ENCODE peak calls at places on chromosomes 12 and 14, in nine cellular contexts. E is CD8-positive, alpha-beta T cell; X is neuronal stem cell; U is CD4-positive, CD25-positive, alpha-beta regulatory T cell; V is effector memory CD4-positive, alpha-beta T cell; H is PC-3; N is A549; Q is Panc1; M is astrocyte. I is an unnamed sample.

GRCh38 chr12:15146585-15146984 is 74.6 kb downstream of the RERG start:
- DNase-seq in E (no peak), X (no peak), U (no peak), V (no peak), H (no peak), N (no peak), Q (no peak), M (no peak), I (no peak)

GRCh38 chr14:95045836-95046430 is 111.4 kb downstream of the DICER1 start:
- DNase-seq in E (peak), X (no peak), U (no peak), V (no peak), H (no peak), N (no peak), Q (no peak), M (no peak), I (no peak)

GRCh38 chr12:38502016-38502415 is 185.4 kb downstream of the ALG10B start:
- DNase-seq in E (no peak), X (no peak), U (no peak), V (no peak), H (peak), N (no peak), Q (no peak), M (no peak), I (no peak)

GRCh38 chr12:8644345-8645248 is 18.0 kb downstream of the MFAP5 start:
- DNase-seq in E (peak), X (no peak), U (peak), V (peak), H (no peak), N (no peak), Q (no peak), M (no peak), I (no peak)

GRCh38 chr12:104358353-104359003 is 54.9 kb downstream of the EID3 start:
- DNase-seq in E (peak), X (no peak), U (peak), V (peak), H (peak), N (peak), Q (peak), M (no peak), I (peak)

GRCh38 chr12:107822356-107822755 is 47.9 kb downstream of the ASCL4 start:
- DNase-seq in E (no peak), X (no peak), U (no peak), V (no peak), H (no peak), N (no peak), Q (no peak), M (no peak), I (no peak)

GRCh38 chr12:52074656-52075408 is 4.7 kb upstream of the SMIM41 start:
- DNase-seq in E (no peak), X (no peak), U (no peak), V (no peak), H (no peak), N (no peak), Q (no peak), M (no peak), I (no peak)

GRCh38 chr12:117042171-117042809 is 56.9 kb downstream of the TESC start:
- DNase-seq in E (no peak), X (no peak), U (no peak), V (no peak), H (no peak), N (peak), Q (no peak), M (no peak), I (peak)

GRCh38 chr12:27667540-27667939 is 28.7 kb upstream of the REP15 start:
- DNase-seq in E (no peak), X (no peak), U (no peak), V (no peak), H (peak), N (no peak), Q (no peak), M (peak), I (no peak)

GRCh38 chr12:112239881-112240280 is 114.5 kb downstream of the TRAFD1 start:
- DNase-seq in E (no peak), X (no peak), U (no peak), V (no peak), H (no peak), N (no peak), Q (no peak), M (no peak), I (no peak)

GRCh38 chr12:26164118-26164517 is 31.3 kb upstream of the SSPN start:
- DNase-seq in E (no peak), X (no peak), U (no peak), V (no peak), H (no peak), N (no peak), Q (no peak), M (no peak), I (no peak)

GRCh38 chr12:6205144-6205539 is 4.9 kb downstream of the CD9 start:
- DNase-seq in E (no peak), X (no peak), U (no peak), V (no peak), H (no peak), N (no peak), Q (no peak), M (no peak), I (no peak)

GRCh38 chr14:92352158-92352985 is 29.4 kb downstream of the SLC24A4 start:
- DNase-seq in E (no peak), X (peak), U (no peak), V (no peak), H (peak), N (peak), Q (no peak), M (no peak), I (peak)

GRCh38 chr12:116517431-116518045 is 41.6 kb upstream of the MAP1LC3B2 start:
- DNase-seq in E (no peak), X (no peak), U (no peak), V (no peak), H (no peak), N (no peak), Q (no peak), M (no peak), I (no peak)

GRCh38 chr12:98084391-98084790 is 431.0 kb upstream of the TMPO start:
- DNase-seq in E (no peak), X (no peak), U (no peak), V (no peak), H (no peak), N (no peak), Q (no peak), M (no peak), I (no peak)

GRCh38 chr12:109612975-109613502 is 39.4 kb downstream of the MVK start:
- DNase-seq in E (no peak), X (no peak), U (no peak), V (no peak), H (peak), N (peak), Q (no peak), M (no peak), I (no peak)

GRCh38 chr12:99130808-99131538 is 485.9 kb downstream of the APAF1 start:
- DNase-seq in E (no peak), X (no peak), U (no peak), V (no peak), H (peak), N (no peak), Q (no peak), M (peak), I (no peak)

GRCh38 chr12:8916154-8916553 is 1.8 kb downstream of the PHC1 start:
- DNase-seq in E (no peak), X (no peak), U (no peak), V (no peak), H (no peak), N (no peak), Q (no peak), M (no peak), I (no peak)

GRCh38 chr12:41365653-41366131 is 177.6 kb downstream of the PDZRN4 start:
- DNase-seq in E (no peak), X (no peak), U (no peak), V (no peak), H (no peak), N (no peak), Q (no peak), M (peak), I (no peak)

GRCh38 chr14:29569194-29569593 is 358.5 kb downstream of the PRKD1 start:
- DNase-seq in E (no peak), X (no peak), U (no peak), V (no peak), H (no peak), N (no peak), Q (no peak), M (no peak), I (no peak)

GRCh38 chr14:68160779-68161546 is 341.4 kb downstream of the RAD51B start:
- DNase-seq in E (no peak), X (no peak), U (no peak), V (no peak), H (no peak), N (no peak), Q (no peak), M (no peak), I (no peak)

GRCh38 chr14:59037620-59038019 is 150.8 kb upstream of the DAAM1 start:
- DNase-seq in E (no peak), X (no peak), U (no peak), V (no peak), H (no peak), N (no peak), Q (no peak), M (no peak), I (no peak)

GRCh38 chr14:76153919-76154318 is 2.2 kb downstream of the GPATCH2L start:
- DNase-seq in E (no peak), X (no peak), U (no peak), V (no peak), H (no peak), N (no peak), Q (no peak), M (no peak), I (no peak)

GRCh38 chr12:125794401-125794800 is 729.2 kb downstream of the AACS start:
- DNase-seq in E (no peak), X (no peak), U (no peak), V (no peak), H (no peak), N (no peak), Q (no peak), M (peak), I (no peak)

GRCh38 chr12:102811125-102811737 is 105.8 kb downstream of the PAH start:
- DNase-seq in E (no peak), X (peak), U (no peak), V (no peak), H (peak), N (peak), Q (peak), M (no peak), I (peak)

GRCh38 chr12:20643822-20644221 is 51.3 kb upstream of the SLCO1C1 start:
- DNase-seq in E (no peak), X (no peak), U (no peak), V (no peak), H (no peak), N (no peak), Q (no peak), M (no peak), I (no peak)

GRCh38 chr14:105931808-105932483 is 405.6 kb downstream of the TMEM121 start:
- DNase-seq in E (peak), X (no peak), U (no peak), V (no peak), H (peak), N (peak), Q (no peak), M (no peak), I (peak)

GRCh38 chr12:104825408-104825807 is 132.7 kb downstream of the SLC41A2 start:
- DNase-seq in E (no peak), X (no peak), U (no peak), V (no peak), H (peak), N (peak), Q (no peak), M (no peak), I (peak)

GRCh38 chr14:79325071-79325470 is 886.2 kb downstream of the DIO2 start:
- DNase-seq in E (no peak), X (no peak), U (no peak), V (no peak), H (peak), N (peak), Q (no peak), M (no peak), I (no peak)

GRCh38 chr12:32134144-32134888 is 27.7 kb downstream of the BICD1 start:
- DNase-seq in E (peak), X (no peak), U (no peak), V (no peak), H (peak), N (no peak), Q (no peak), M (peak), I (peak)

GRCh38 chr14:44404599-44405349 is 102.3 kb downstream of the FSCB start:
- DNase-seq in E (no peak), X (no peak), U (no peak), V (no peak), H (no peak), N (no peak), Q (no peak), M (no peak), I (no peak)

GRCh38 chr14:64973826-64974225 is 1.7 kb upstream of the RAB15 start:
- DNase-seq in E (no peak), X (no peak), U (no peak), V (no peak), H (no peak), N (no peak), Q (no peak), M (no peak), I (no peak)

GRCh38 chr14:25231006-25231405 is 181.1 kb upstream of the STXBP6 start:
- DNase-seq in E (no peak), X (no peak), U (no peak), V (no peak), H (no peak), N (no peak), Q (no peak), M (no peak), I (no peak)

GRCh38 chr12:34393086-34393820 is 371.0 kb downstream of the ALG10 start:
- DNase-seq in E (peak), X (no peak), U (no peak), V (no peak), H (no peak), N (no peak), Q (no peak), M (no peak), I (peak)

GRCh38 chr14:33909380-33910084 is 41.3 kb downstream of the EGLN3 start:
- DNase-seq in E (no peak), X (no peak), U (no peak), V (no peak), H (no peak), N (no peak), Q (no peak), M (no peak), I (no peak)

GRCh38 chr14:77505031-77505430 is 6.4 kb upstream of the ISM2 start:
- DNase-seq in E (peak), X (no peak), U (no peak), V (no peak), H (no peak), N (no peak), Q (no peak), M (no peak), I (no peak)

GRCh38 chr14:103949386-103949785 is 7.1 kb upstream of the RD3L start:
- DNase-seq in E (no peak), X (no peak), U (no peak), V (no peak), H (peak), N (no peak), Q (no peak), M (no peak), I (no peak)

GRCh38 chr14:29320261-29320660 is 553.7 kb downstream of the FOXG1 start:
- DNase-seq in E (no peak), X (no peak), U (no peak), V (no peak), H (no peak), N (no peak), Q (no peak), M (peak), I (no peak)

GRCh38 chr14:97485172-97485571 is 688.0 kb downstream of the VRK1 start:
- DNase-seq in E (no peak), X (no peak), U (no peak), V (no peak), H (no peak), N (no peak), Q (no peak), M (no peak), I (no peak)
- H3K4me3 ChIP-seq in E (no peak), X (no peak), U (no peak), V (no peak), H (no peak), N (no peak), Q (no peak), M (no peak), I (no peak)

GRCh38 chr12:43758728-43759563 is at the start of the genes IRAK4 and PUS7L:
- DNase-seq in E (peak), X (peak), U (peak), V (peak), H (peak), N (peak), Q (peak), M (peak), I (peak)

GRCh38 chr12:43761535-43761934 is 2.8 kb downstream of the IRAK4 start:
- DNase-seq in E (no peak), X (no peak), U (no peak), V (no peak), H (no peak), N (no peak), Q (no peak), M (no peak), I (no peak)

GRCh38 chr12:43760396-43760795 is 1.6 kb downstream of the IRAK4 start:
- DNase-seq in E (no peak), X (no peak), U (no peak), V (no peak), H (no peak), N (no peak), Q (no peak), M (no peak), I (no peak)

GRCh38 chr12:43754015-43754414 is 4.6 kb downstream of the PUS7L start:
- DNase-seq in E (no peak), X (no peak), U (no peak), V (no peak), H (no peak), N (no peak), Q (no peak), M (no peak), I (no peak)

DNA sequence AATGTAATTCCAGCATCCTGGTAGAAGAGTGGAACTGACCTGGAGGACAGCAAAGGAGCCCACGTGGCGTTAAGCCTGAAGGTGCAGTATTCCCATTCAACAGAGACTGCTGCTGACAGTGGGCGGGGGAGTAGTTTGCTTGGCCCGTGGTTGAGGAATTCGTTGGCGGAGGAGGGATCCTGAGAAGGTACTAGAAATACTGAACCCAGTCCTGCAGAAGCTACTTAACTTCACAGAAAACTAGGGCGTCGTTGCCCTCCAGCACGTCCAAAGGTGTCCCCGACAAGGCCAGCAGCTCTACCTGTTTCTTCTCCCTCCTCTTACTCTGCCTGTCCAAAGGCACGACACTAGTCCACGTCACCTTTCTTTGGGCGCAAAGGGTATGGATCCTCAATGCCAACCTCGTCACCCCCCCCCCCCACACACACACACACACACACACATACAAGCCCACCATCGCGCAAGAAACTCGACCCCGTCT is 303 bp downstream of the PUS7L start:
- DNase-seq in E (no peak), X (peak), U (no peak), V (no peak), H (peak), N (no peak), Q (no peak), M (peak), I (peak)
- H3K4me3 ChIP-seq in E (peak), X (peak), U (peak), V (peak), H (peak), N (peak), Q (peak), M (peak), I (peak)

GRCh38 chr12:1591543-1591942 is 2.8 kb downstream of the FBXL14 start:
- DNase-seq in E (no peak), X (no peak), U (no peak), V (no peak), H (no peak), N (no peak), Q (no peak), M (no peak), I (no peak)

GRCh38 chr12:1590083-1590979 is 4.0 kb downstream of the FBXL14 start:
- DNase-seq in E (no peak), X (peak), U (no peak), V (no peak), H (no peak), N (no peak), Q (no peak), M (peak), I (no peak)

GRCh38 chr12:1592444-1593231 is 1.7 kb downstream of the FBXL14 start:
- DNase-seq in E (peak), X (peak), U (peak), V (peak), H (peak), N (no peak), Q (no peak), M (peak), I (peak)

GRCh38 chr12:1593232-1594044 is 943 bp downstream of the FBXL14 start:
- DNase-seq in E (peak), X (no peak), U (peak), V (peak), H (peak), N (peak), Q (no peak), M (no peak), I (peak)

DNA sequence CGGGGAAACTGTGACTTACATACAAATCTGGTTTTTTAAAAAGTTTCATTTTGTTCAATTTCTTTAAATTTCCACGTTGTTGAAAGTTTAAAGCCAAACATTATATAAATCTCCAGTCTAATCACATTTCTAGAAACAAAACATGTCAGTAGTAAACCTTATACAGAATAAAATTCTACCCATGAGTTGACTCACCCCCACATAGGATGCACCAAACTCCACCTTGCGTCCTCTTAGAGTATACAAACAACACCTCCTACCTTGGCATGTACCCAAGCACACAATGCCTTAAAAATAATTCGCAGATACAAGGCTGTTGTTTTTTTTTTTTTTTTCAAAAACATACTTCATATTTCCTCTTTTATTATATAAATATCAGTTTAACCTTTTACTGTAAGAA is 3.4 kb downstream of the FBXL14 start:
- DNase-seq in E (no peak), X (no peak), U (peak), V (no peak), H (peak), N (peak), Q (no peak), M (no peak), I (no peak)
- H3K4me3 ChIP-seq in E (no peak), X (peak), U (peak), V (peak), H (peak), N (peak), Q (peak), M (peak), I (peak)

GRCh38 chr14:100538566-100539318 is 48.5 kb downstream of the BEGAIN start:
- DNase-seq in E (no peak), X (no peak), U (peak), V (no peak), H (no peak), N (no peak), Q (no peak), M (no peak), I (peak)
- H3K4me3 ChIP-seq in E (no peak), X (no peak), U (no peak), V (no peak), H (no peak), N (no peak), Q (no peak), M (no peak), I (no peak)

I was measured in BE2C.